ENCODE peak calls at places on chromosome 16, in seven cellular contexts. H is stimulated activated naive CD8-positive, alpha-beta T cell treated with anti-CD3 and anti-CD28 coated beads, Interleukin-15, Interleukin-2, amounts not matched to agents 100 U/mL and 50 U/mL, for 24 hours; G is HCT116; J is activated CD8-positive, alpha-beta T cell treated with anti-CD3 and anti-CD28 coated beads for 36 hours; C is RWPE2; L is Right ventricle myocardium inferior; O is pancreas. U is an unnamed sample.

GRCh38 chr16:7340938-7341337 is 8.3 kb downstream of the RBFOX1 start:
- ATAC-seq in O (no peak), H (no peak), J (no peak), G (no peak), L (no peak), C (no peak), U (no peak)

GRCh38 chr16:24918641-24919040 is 72.9 kb downstream of the SLC5A11 start:
- ATAC-seq in J (no peak), L (no peak), G (no peak), O (no peak), C (no peak), H (no peak), U (no peak)

GRCh38 chr16:79089735-79090284 is 510.7 kb downstream of the MAF start:
- ATAC-seq in L (no peak), H (peak; percentile 81), G (no peak), O (peak; percentile 68), J (peak; percentile 79), C (no peak), U (peak; percentile 69)

GRCh38 chr16:15521758-15522509 is 87.5 kb downstream of the BMERB1 start:
- ATAC-seq in L (peak; percentile 70), J (no peak), O (no peak), H (no peak), G (no peak), C (no peak), U (no peak)

GRCh38 chr16:26396511-26397235 is 670.1 kb upstream of the C16orf82 start:
- ATAC-seq in O (no peak), H (no peak), L (no peak), C (no peak), J (no peak), G (no peak), U (no peak)

GRCh38 chr16:75078886-75079285 is 37.7 kb downstream of the LDHD start:
- ATAC-seq in H (no peak), J (no peak), C (no peak), G (no peak), O (no peak), L (no peak), U (no peak)

GRCh38 chr16:13858873-13859580 is 60.9 kb upstream of the ERCC4 start:
- ATAC-seq in O (no peak), J (no peak), H (no peak), G (no peak), C (no peak), L (no peak), U (no peak)

GRCh38 chr16:16830401-16830800 is 451.5 kb downstream of the NPIPA7 start:
- ATAC-seq in O (no peak), J (no peak), C (no peak), L (no peak), H (no peak), G (no peak), U (no peak)

GRCh38 chr16:3036726-3037315 is at the start of gene BICDL2:
- ATAC-seq in O (peak; percentile 67), L (no peak), H (no peak), J (no peak), G (peak; percentile 69), C (peak; percentile 15), U (peak; percentile 10)

GRCh38 chr16:85541619-85542547 is 71.2 kb upstream of the GSE1 start:
- ATAC-seq in O (no peak), G (no peak), H (no peak), J (no peak), L (no peak), C (no peak), U (no peak)

GRCh38 chr16:89064606-89065444 is 28.8 kb upstream of the ACSF3 start:
- ATAC-seq in G (no peak), L (no peak), H (no peak), J (no peak), O (no peak), C (no peak), U (peak; percentile 47)

GRCh38 chr16:88619859-88620655 is 18.3 kb upstream of the IL17C start:
- ATAC-seq in O (no peak), L (no peak), H (peak; percentile 76), J (peak; percentile 85), C (no peak), G (no peak), U (no peak)

GRCh38 chr16:53827741-53828140 is 123.8 kb downstream of the FTO start:
- ATAC-seq in H (no peak), L (no peak), J (no peak), C (no peak), O (no peak), G (no peak), U (no peak)

GRCh38 chr16:78034530-78034929 is 12.2 kb downstream of the CLEC3A start:
- ATAC-seq in J (no peak), L (no peak), G (no peak), H (no peak), C (no peak), O (no peak), U (no peak)

GRCh38 chr16:67459066-67459857 is 21.7 kb downstream of the ATP6V0D1 start:
- ATAC-seq in J (no peak), O (peak; percentile 89), L (peak; percentile 55), C (no peak), G (no peak), H (no peak), U (no peak)

GRCh38 chr16:83942074-83942473 is 11.0 kb upstream of the OSGIN1 start:
- ATAC-seq in L (no peak), G (no peak), J (no peak), C (no peak), O (no peak), H (no peak), U (no peak)

GRCh38 chr16:90046971-90047713 is 27.9 kb upstream of the DBNDD1 start:
- ATAC-seq in H (no peak), L (peak; percentile 68), C (no peak), O (peak; percentile 85), G (no peak), J (peak; percentile 34), U (no peak)

GRCh38 chr16:54244061-54244886 is 42.3 kb downstream of the IRX3 start:
- ATAC-seq in J (no peak), L (no peak), O (no peak), H (no peak), C (peak; percentile 21), G (peak; percentile 48), U (peak; percentile 14)

GRCh38 chr16:3444032-3444388 is 530 bp downstream of the NAA60 start:
- ATAC-seq in G (peak; percentile 80), H (peak; percentile 65), L (peak; percentile 49), J (peak; percentile 75), C (peak; percentile 77), O (peak; percentile 47), U (peak; percentile 57)

GRCh38 chr16:67169642-67170167 is 633 bp upstream of the NOL3 start:
- ATAC-seq in H (no peak), C (no peak), L (no peak), G (no peak), J (peak; percentile 12), O (peak; percentile 1), U (no peak)

GRCh38 chr16:21647562-21648164 is 4.7 kb downstream of the IGSF6 start:
- ATAC-seq in H (no peak), O (no peak), J (peak; percentile 3), C (no peak), L (no peak), G (no peak), U (no peak)

GRCh38 chr16:55567382-55567781 is 898 bp downstream of the CAPNS2 start:
- ATAC-seq in H (no peak), L (peak; percentile 89), G (no peak), J (no peak), C (peak; percentile 71), O (no peak), U (no peak)

GRCh38 chr16:64290461-64290860 is 831.4 kb downstream of the CDH11 start:
- ATAC-seq in L (no peak), J (no peak), G (no peak), H (no peak), C (no peak), O (no peak), U (no peak)

GRCh38 chr16:919658-920631 is 50.8 kb downstream of the LMF1 start:
- ATAC-seq in L (peak; percentile 45), H (no peak), J (no peak), C (no peak), G (no peak), O (peak; percentile 35), U (no peak)

GRCh38 chr16:69108905-69109252 is 3.4 kb downstream of the HAS3 start:
- ATAC-seq in C (no peak), J (no peak), H (no peak), G (no peak), O (no peak), L (no peak), U (no peak)

GRCh38 chr16:84194470-84195200 is 3.7 kb downstream of the ADAD2 start:
- ATAC-seq in O (no peak), H (no peak), C (no peak), G (no peak), J (peak; percentile 81), L (no peak), U (peak; percentile 68)

GRCh38 chr16:27224741-27225300 is 21.5 kb downstream of the KDM8 start:
- ATAC-seq in H (no peak), G (no peak), O (no peak), C (no peak), L (no peak), J (no peak), U (no peak)

GRCh38 chr16:58644108-58644507 is 14.5 kb upstream of the CNOT1 start:
- ATAC-seq in G (no peak), L (no peak), J (no peak), C (no peak), O (no peak), H (no peak), U (no peak)

GRCh38 chr16:10646581-10647263 is 48.0 kb downstream of the TEKT5 start:
- ATAC-seq in H (no peak), O (peak; percentile 97), L (no peak), J (no peak), C (no peak), G (no peak), U (no peak)

GRCh38 chr16:86566601-86566965 is at the start of gene FOXC2:
- ATAC-seq in L (peak; percentile 61), H (no peak), C (peak; percentile 69), G (no peak), O (peak; percentile 54), J (no peak), U (no peak)

GRCh38 chr16:72036098-72036497 is 18.2 kb upstream of the HP start:
- ATAC-seq in H (no peak), J (no peak), L (no peak), O (no peak), G (no peak), C (no peak), U (no peak)

GRCh38 chr16:21565816-21566669 is 33.3 kb upstream of the METTL9 start:
- ATAC-seq in O (peak; percentile 76), J (no peak), L (no peak), H (no peak), G (no peak), C (no peak), U (no peak)

GRCh38 chr16:82888616-82889015 is 261.8 kb downstream of the CDH13 start:
- ATAC-seq in G (no peak), H (no peak), J (no peak), L (no peak), C (no peak), O (no peak), U (no peak)

GRCh38 chr16:56649820-56650219 is 1.9 kb upstream of the MT1B start:
- ATAC-seq in O (no peak), G (no peak), C (peak; percentile 96), L (no peak), H (no peak), J (no peak), U (no peak)

GRCh38 chr16:21088646-21089538 is 61.8 kb downstream of the DNAH3 start:
- ATAC-seq in G (no peak), L (no peak), H (no peak), C (no peak), J (no peak), O (no peak), U (no peak)

GRCh38 chr16:66427451-66427860 is 361 bp downstream of the BEAN1 start:
- ATAC-seq in J (no peak), H (no peak), O (peak; percentile 7), G (no peak), C (no peak), L (peak; percentile 9), U (no peak)

GRCh38 chr16:71406724-71407123 is 35.1 kb downstream of the TLE7 start:
- ATAC-seq in L (no peak), G (no peak), O (no peak), H (no peak), J (no peak), C (no peak), U (no peak)